ENCODE peak calls at places on chromosomes 7 and 10, in nine cellular contexts. T is stromal cell of bone marrow; L is cerebellar nuclear complex; J is progenitor cell of endocrine pancreas; E is transverse colon; H is endodermal cell; D is stimulated activated CD4-positive, alpha-beta T cell treated with anti-CD3 and anti-CD28 coated beads, TNF-alpha, amount 100 ng/mL, for 48 hours; B is stimulated activated CD8-positive, alpha-beta memory T cell treated with anti-CD3 and anti-CD28 coated beads, Interleukin-4, amount 100 ng/mL, for 4 hours; G is left lobe of liver. S is an unnamed sample.

GRCh38 chr7:102413071-102413470 is 16.9 kb downstream of the PRKRIP1 start:
- DNase-seq in T (no peak), L (peak; percentile 91), J (no peak), E (no peak), H (no peak), D (no peak), B (no peak), G (no peak), S (no peak)

GRCh38 chr7:26265061-26265460 is 26.6 kb upstream of the SNX10 start:
- DNase-seq in T (no peak), L (no peak), J (no peak), E (no peak), H (no peak), D (no peak), B (no peak), G (no peak), S (no peak)

GRCh38 chr7:49324707-49325106 is 400.4 kb downstream of the CDC14C start:
- DNase-seq in T (peak; percentile 2), L (no peak), J (no peak), E (no peak), H (peak; percentile 39), D (no peak), B (no peak), G (no peak), S (no peak)

GRCh38 chr7:48304641-48305040 is 133.4 kb downstream of the ABCA13 start:
- DNase-seq in T (no peak), L (no peak), J (no peak), E (no peak), H (no peak), D (no peak), B (no peak), G (no peak), S (no peak)

GRCh38 chr7:112566392-112567324 is 85.9 kb downstream of the LSMEM1 start:
- DNase-seq in T (no peak), L (no peak), J (no peak), E (peak; percentile 24), H (no peak), D (no peak), B (no peak), G (no peak), S (no peak)

GRCh38 chr7:118762451-118762850 is 537.9 kb downstream of the ANKRD7 start:
- DNase-seq in T (no peak), L (peak; percentile 86), J (no peak), E (no peak), H (no peak), D (no peak), B (no peak), G (no peak), S (no peak)

GRCh38 chr7:112765105-112765504 is 25.1 kb downstream of the TMEM168 start:
- DNase-seq in T (no peak), L (no peak), J (no peak), E (no peak), H (no peak), D (no peak), B (no peak), G (no peak), S (no peak)

GRCh38 chr7:157689269-157690057 is 352.7 kb downstream of the DNAJB6 start:
- DNase-seq in T (no peak), L (no peak), J (no peak), E (no peak), H (no peak), D (no peak), B (no peak), G (peak; percentile 24), S (no peak)

GRCh38 chr7:132516042-132516840 is 60.0 kb downstream of the PLXNA4 start:
- DNase-seq in T (peak; percentile 23), L (no peak), J (no peak), E (no peak), H (no peak), D (no peak), B (no peak), G (no peak), S (peak; percentile 10)

GRCh38 chr10:46220187-46220586 is 66.6 kb upstream of the ANTXRL start:
- DNase-seq in T (no peak), L (no peak), J (no peak), E (no peak), H (peak; percentile 28), D (no peak), B (no peak), G (no peak), S (no peak)